ENCODE peak calls at places on chromosomes 3 and 15, in five cellular contexts. One of them, this sample, is unnamed.

GRCh38 chr3:139457066-139457465 is 19.2 kb downstream of the RBP2 start:
- DNase-seq in midbrain: no peak
- DNase-seq in spleen: no peak
- DNase-seq in mesothelial cell of epicardium: no peak
- DNase-seq in AG09309: no peak
- DNase-seq in this sample: no peak

GRCh38 chr15:60685346-60685937 is 206.5 kb upstream of the ICE2 start:
- DNase-seq in AG09309: no peak
- DNase-seq in midbrain: no peak
- DNase-seq in mesothelial cell of epicardium: no peak
- DNase-seq in spleen: no peak
- DNase-seq in this sample: no peak

GRCh38 chr3:178384302-178384939 is 151.8 kb upstream of the KCNMB2 start:
- DNase-seq in midbrain: no peak
- DNase-seq in mesothelial cell of epicardium: no peak
- DNase-seq in spleen: no peak
- DNase-seq in AG09309: no peak
- DNase-seq in this sample: no peak

GRCh38 chr3:79937567-79937966 is 169.8 kb upstream of the ROBO1 start:
- DNase-seq in spleen: no peak
- DNase-seq in midbrain: no peak
- DNase-seq in AG09309: no peak
- DNase-seq in mesothelial cell of epicardium: no peak
- DNase-seq in this sample: no peak

GRCh38 chr3:149343951-149344350 is 10.5 kb upstream of the TM4SF18 start:
- DNase-seq in mesothelial cell of epicardium: no peak
- DNase-seq in midbrain: no peak
- DNase-seq in spleen: no peak
- DNase-seq in AG09309: no peak
- DNase-seq in this sample: no peak

GRCh38 chr3:160291909-160292299 is 66.7 kb downstream of the C3orf80 start:
- DNase-seq in mesothelial cell of epicardium: no peak
- DNase-seq in AG09309: no peak
- DNase-seq in midbrain: no peak
- DNase-seq in spleen: no peak
- DNase-seq in this sample: no peak

GRCh38 chr3:169668081-169668956 is 4.8 kb upstream of the MECOM start:
- DNase-seq in mesothelial cell of epicardium: no peak
- DNase-seq in AG09309: no peak
- DNase-seq in midbrain: no peak
- DNase-seq in spleen: peak
- DNase-seq in this sample: peak

GRCh38 chr3:49119439-49119838 is 1.2 kb downstream of the USP19 start:
- DNase-seq in mesothelial cell of epicardium: no peak
- DNase-seq in spleen: no peak
- DNase-seq in midbrain: no peak
- DNase-seq in AG09309: no peak
- DNase-seq in this sample: no peak

GRCh38 chr3:33636125-33636855 is 81.8 kb downstream of the CLASP2 start:
- DNase-seq in midbrain: peak
- DNase-seq in mesothelial cell of epicardium: no peak
- DNase-seq in AG09309: peak
- DNase-seq in spleen: no peak
- DNase-seq in this sample: no peak

GRCh38 chr15:81336568-81336967 is 12.6 kb upstream of the STARD5 start:
- DNase-seq in midbrain: no peak
- DNase-seq in AG09309: no peak
- DNase-seq in mesothelial cell of epicardium: no peak
- DNase-seq in spleen: no peak
- DNase-seq in this sample: no peak

GRCh38 chr15:43414196-43414595 is 43.3 kb downstream of the TUBGCP4 start:
- DNase-seq in spleen: no peak
- DNase-seq in AG09309: no peak
- DNase-seq in mesothelial cell of epicardium: no peak
- DNase-seq in midbrain: no peak
- DNase-seq in this sample: no peak

GRCh38 chr3:179528786-179529185 is 33.9 kb upstream of the ACTL6A start:
- DNase-seq in mesothelial cell of epicardium: no peak
- DNase-seq in spleen: no peak
- DNase-seq in midbrain: no peak
- DNase-seq in AG09309: no peak
- DNase-seq in this sample: no peak

GRCh38 chr15:67840747-67841634 is 1.1 kb upstream of the RNU6-1 start:
- DNase-seq in AG09309: no peak
- DNase-seq in mesothelial cell of epicardium: no peak
- DNase-seq in midbrain: no peak
- DNase-seq in spleen: peak
- DNase-seq in this sample: no peak

GRCh38 chr3:71135373-71136088 is 448.0 kb downstream of the FOXP1 start:
- DNase-seq in AG09309: no peak
- DNase-seq in midbrain: no peak
- DNase-seq in spleen: no peak
- DNase-seq in mesothelial cell of epicardium: no peak
- DNase-seq in this sample: no peak

GRCh38 chr3:172140499-172141391 is 101.4 kb downstream of the FNDC3B start:
- DNase-seq in mesothelial cell of epicardium: no peak
- DNase-seq in spleen: no peak
- DNase-seq in AG09309: peak
- DNase-seq in midbrain: no peak
- DNase-seq in this sample: no peak

GRCh38 chr15:90049666-90050604 is 48.8 kb downstream of the ZNF710 start:
- DNase-seq in midbrain: no peak
- DNase-seq in spleen: no peak
- DNase-seq in AG09309: no peak
- DNase-seq in mesothelial cell of epicardium: no peak
- DNase-seq in this sample: no peak

GRCh38 chr3:160027541-160028195 is 39.0 kb downstream of the IL12A start:
- DNase-seq in AG09309: peak
- DNase-seq in spleen: no peak
- DNase-seq in mesothelial cell of epicardium: no peak
- DNase-seq in midbrain: no peak
- DNase-seq in this sample: no peak

GRCh38 chr15:29676961-29677402 is 145.3 kb downstream of the TJP1 start:
- DNase-seq in mesothelial cell of epicardium: no peak
- DNase-seq in AG09309: no peak
- DNase-seq in midbrain: no peak
- DNase-seq in spleen: no peak
- DNase-seq in this sample: no peak

GRCh38 chr3:47002490-47003410 is 23.3 kb downstream of the NBEAL2 start:
- DNase-seq in AG09309: no peak
- DNase-seq in spleen: peak
- DNase-seq in midbrain: no peak
- DNase-seq in mesothelial cell of epicardium: no peak
- DNase-seq in this sample: no peak

GRCh38 chr3:169148448-169149348 is 514.8 kb downstream of the MECOM start:
- DNase-seq in AG09309: no peak
- DNase-seq in midbrain: no peak
- DNase-seq in mesothelial cell of epicardium: no peak
- DNase-seq in spleen: no peak
- DNase-seq in this sample: no peak

GRCh38 chr3:95338446-95338845 is 1275.6 kb downstream of the NSUN3 start:
- DNase-seq in midbrain: no peak
- DNase-seq in mesothelial cell of epicardium: no peak
- DNase-seq in spleen: no peak
- DNase-seq in AG09309: no peak
- DNase-seq in this sample: no peak

GRCh38 chr15:51484781-51485180 is 137.8 kb downstream of the DMXL2 start:
- DNase-seq in midbrain: no peak
- DNase-seq in mesothelial cell of epicardium: no peak
- DNase-seq in AG09309: no peak
- DNase-seq in spleen: no peak
- DNase-seq in this sample: no peak

GRCh38 chr3:179474480-179474879 is 23.2 kb upstream of the GNB4 start:
- DNase-seq in midbrain: no peak
- DNase-seq in spleen: no peak
- DNase-seq in AG09309: no peak
- DNase-seq in mesothelial cell of epicardium: no peak
- DNase-seq in this sample: no peak

GRCh38 chr3:146250449-146251382 is at the start of gene PLSCR4:
- DNase-seq in spleen: peak
- DNase-seq in mesothelial cell of epicardium: peak
- DNase-seq in midbrain: peak
- DNase-seq in AG09309: no peak
- DNase-seq in this sample: no peak

This sample was measured in activated B cell treated with CpG ODN at 0.5 μM for 24 hours.